ENCODE peak calls at places on chromosomes 2 and 18, in seven cellular contexts. One of them, this sample, is unnamed.

GRCh38 chr18:11500153-11501122 is 109.0 kb upstream of the SLC35G4 start:
- DNase-seq in EL: peak
- DNase-seq in posterior cingulate gyrus: no peak
- DNase-seq in NCI-H1694 treated with DMSO at 0.1 percent for 48 hours: no peak
- DNase-seq in endothelial cell: no peak
- DNase-seq in epithelial cell of prostate: peak
- DNase-seq in NCI-H2081: no peak
- DNase-seq in this sample: no peak

GRCh38 chr2:8546319-8547283 is 135.3 kb upstream of the ID2 start:
- DNase-seq in EL: no peak
- DNase-seq in epithelial cell of prostate: no peak
- DNase-seq in posterior cingulate gyrus: no peak
- DNase-seq in NCI-H1694 treated with DMSO at 0.1 percent for 48 hours: peak
- DNase-seq in endothelial cell: peak
- DNase-seq in NCI-H2081: no peak
- DNase-seq in this sample: no peak

GRCh38 chr2:237193436-237193835 is 107.7 kb downstream of the COPS8 start:
- DNase-seq in EL: no peak
- DNase-seq in NCI-H1694 treated with DMSO at 0.1 percent for 48 hours: no peak
- DNase-seq in epithelial cell of prostate: no peak
- DNase-seq in posterior cingulate gyrus: no peak
- DNase-seq in NCI-H2081: no peak
- DNase-seq in endothelial cell: no peak
- DNase-seq in this sample: no peak

GRCh38 chr2:119317556-119317955 is 49.1 kb downstream of the C2orf76 start:
- DNase-seq in epithelial cell of prostate: no peak
- DNase-seq in posterior cingulate gyrus: no peak
- DNase-seq in EL: no peak
- DNase-seq in NCI-H1694 treated with DMSO at 0.1 percent for 48 hours: no peak
- DNase-seq in endothelial cell: no peak
- DNase-seq in NCI-H2081: no peak
- DNase-seq in this sample: no peak

GRCh38 chr2:145158051-145158586 is 638.2 kb upstream of the ZEB2 start:
- DNase-seq in posterior cingulate gyrus: peak
- DNase-seq in epithelial cell of prostate: peak
- DNase-seq in NCI-H2081: no peak
- DNase-seq in EL: peak
- DNase-seq in endothelial cell: no peak
- DNase-seq in NCI-H1694 treated with DMSO at 0.1 percent for 48 hours: no peak
- DNase-seq in this sample: no peak

GRCh38 chr2:102103992-102104871 is 38.3 kb upstream of the IL1R1 start:
- DNase-seq in EL: peak
- DNase-seq in NCI-H1694 treated with DMSO at 0.1 percent for 48 hours: no peak
- DNase-seq in posterior cingulate gyrus: no peak
- DNase-seq in epithelial cell of prostate: no peak
- DNase-seq in endothelial cell: no peak
- DNase-seq in NCI-H2081: no peak
- DNase-seq in this sample: no peak

GRCh38 chr2:36459725-36460137 is 104.2 kb downstream of the CRIM1 start:
- DNase-seq in endothelial cell: peak
- DNase-seq in NCI-H2081: no peak
- DNase-seq in NCI-H1694 treated with DMSO at 0.1 percent for 48 hours: no peak
- DNase-seq in epithelial cell of prostate: no peak
- DNase-seq in EL: peak
- DNase-seq in posterior cingulate gyrus: no peak
- DNase-seq in this sample: no peak

GRCh38 chr2:31233741-31234689 is at the start of gene EHD3:
- DNase-seq in posterior cingulate gyrus: peak
- DNase-seq in endothelial cell: peak
- DNase-seq in NCI-H2081: peak
- DNase-seq in epithelial cell of prostate: peak
- DNase-seq in EL: peak
- DNase-seq in NCI-H1694 treated with DMSO at 0.1 percent for 48 hours: peak
- DNase-seq in this sample: peak

GRCh38 chr2:236971919-236972381 is 113.7 kb upstream of the COPS8 start:
- DNase-seq in posterior cingulate gyrus: no peak
- DNase-seq in epithelial cell of prostate: no peak
- DNase-seq in EL: no peak
- DNase-seq in endothelial cell: no peak
- DNase-seq in NCI-H1694 treated with DMSO at 0.1 percent for 48 hours: no peak
- DNase-seq in NCI-H2081: no peak
- DNase-seq in this sample: no peak

GRCh38 chr2:43605079-43605655 is 9.3 kb upstream of the THADA start:
- DNase-seq in EL: peak
- DNase-seq in epithelial cell of prostate: no peak
- DNase-seq in NCI-H2081: peak
- DNase-seq in endothelial cell: peak
- DNase-seq in NCI-H1694 treated with DMSO at 0.1 percent for 48 hours: peak
- DNase-seq in posterior cingulate gyrus: peak
- DNase-seq in this sample: peak

GRCh38 chr18:49898421-49898820 is 85.1 kb upstream of the ACAA2 start:
- DNase-seq in posterior cingulate gyrus: no peak
- DNase-seq in NCI-H2081: no peak
- DNase-seq in EL: peak
- DNase-seq in NCI-H1694 treated with DMSO at 0.1 percent for 48 hours: no peak
- DNase-seq in endothelial cell: peak
- DNase-seq in epithelial cell of prostate: no peak
- DNase-seq in this sample: no peak

GRCh38 chr2:200578778-200579177 is 7.0 kb upstream of the AOX1 start:
- DNase-seq in NCI-H1694 treated with DMSO at 0.1 percent for 48 hours: no peak
- DNase-seq in EL: peak
- DNase-seq in endothelial cell: no peak
- DNase-seq in posterior cingulate gyrus: no peak
- DNase-seq in epithelial cell of prostate: no peak
- DNase-seq in NCI-H2081: no peak
- DNase-seq in this sample: no peak

GRCh38 chr2:120786559-120786960 is 50.9 kb downstream of the GLI2 start:
- DNase-seq in epithelial cell of prostate: no peak
- DNase-seq in EL: no peak
- DNase-seq in NCI-H1694 treated with DMSO at 0.1 percent for 48 hours: no peak
- DNase-seq in endothelial cell: no peak
- DNase-seq in posterior cingulate gyrus: no peak
- DNase-seq in NCI-H2081: no peak
- DNase-seq in this sample: no peak

GRCh38 chr2:65835975-65836549 is 403.7 kb upstream of the SPRED2 start:
- DNase-seq in NCI-H2081: no peak
- DNase-seq in NCI-H1694 treated with DMSO at 0.1 percent for 48 hours: no peak
- DNase-seq in epithelial cell of prostate: no peak
- DNase-seq in posterior cingulate gyrus: no peak
- DNase-seq in EL: no peak
- DNase-seq in endothelial cell: no peak
- DNase-seq in this sample: no peak

GRCh38 chr2:239184179-239184578 is 216.6 kb downstream of the HDAC4 start:
- DNase-seq in epithelial cell of prostate: no peak
- DNase-seq in NCI-H2081: no peak
- DNase-seq in NCI-H1694 treated with DMSO at 0.1 percent for 48 hours: no peak
- DNase-seq in endothelial cell: no peak
- DNase-seq in EL: no peak
- DNase-seq in posterior cingulate gyrus: peak
- DNase-seq in this sample: no peak

GRCh38 chr2:126655066-126655465 is 892 bp upstream of the GYPC start:
- DNase-seq in epithelial cell of prostate: no peak
- DNase-seq in NCI-H2081: no peak
- DNase-seq in endothelial cell: no peak
- DNase-seq in EL: no peak
- DNase-seq in posterior cingulate gyrus: no peak
- DNase-seq in NCI-H1694 treated with DMSO at 0.1 percent for 48 hours: no peak
- DNase-seq in this sample: no peak

GRCh38 chr2:193627187-193627917 is 1432.6 kb upstream of the TMEFF2 start:
- DNase-seq in endothelial cell: no peak
- DNase-seq in EL: no peak
- DNase-seq in epithelial cell of prostate: no peak
- DNase-seq in NCI-H2081: no peak
- DNase-seq in NCI-H1694 treated with DMSO at 0.1 percent for 48 hours: no peak
- DNase-seq in posterior cingulate gyrus: no peak
- DNase-seq in this sample: no peak

GRCh38 chr2:215912299-215912842 is 101.0 kb downstream of the MREG start:
- DNase-seq in NCI-H1694 treated with DMSO at 0.1 percent for 48 hours: no peak
- DNase-seq in EL: no peak
- DNase-seq in posterior cingulate gyrus: no peak
- DNase-seq in endothelial cell: no peak
- DNase-seq in NCI-H2081: no peak
- DNase-seq in epithelial cell of prostate: no peak
- DNase-seq in this sample: no peak

GRCh38 chr2:216855614-216856013 is 4.2 kb downstream of the TNP1 start:
- DNase-seq in posterior cingulate gyrus: peak
- DNase-seq in endothelial cell: no peak
- DNase-seq in NCI-H2081: no peak
- DNase-seq in EL: no peak
- DNase-seq in NCI-H1694 treated with DMSO at 0.1 percent for 48 hours: no peak
- DNase-seq in epithelial cell of prostate: no peak
- DNase-seq in this sample: no peak

GRCh38 chr2:60882971-60883753 is 1.8 kb downstream of the REL start:
- DNase-seq in endothelial cell: peak
- DNase-seq in epithelial cell of prostate: no peak
- DNase-seq in EL: peak
- DNase-seq in NCI-H1694 treated with DMSO at 0.1 percent for 48 hours: peak
- DNase-seq in posterior cingulate gyrus: no peak
- DNase-seq in NCI-H2081: no peak
- DNase-seq in this sample: no peak

GRCh38 chr2:130327703-130328527 is 14.8 kb upstream of the IMP4 start:
- DNase-seq in epithelial cell of prostate: no peak
- DNase-seq in posterior cingulate gyrus: no peak
- DNase-seq in EL: peak
- DNase-seq in endothelial cell: no peak
- DNase-seq in NCI-H1694 treated with DMSO at 0.1 percent for 48 hours: no peak
- DNase-seq in NCI-H2081: no peak
- DNase-seq in this sample: no peak

GRCh38 chr2:205585451-205586045 is 96.8 kb upstream of the NRP2 start:
- DNase-seq in endothelial cell: peak
- DNase-seq in EL: no peak
- DNase-seq in NCI-H1694 treated with DMSO at 0.1 percent for 48 hours: no peak
- DNase-seq in posterior cingulate gyrus: no peak
- DNase-seq in NCI-H2081: no peak
- DNase-seq in epithelial cell of prostate: no peak
- DNase-seq in this sample: peak

GRCh38 chr2:202771741-202772470 is 99.7 kb downstream of the ICA1L start:
- DNase-seq in EL: no peak
- DNase-seq in posterior cingulate gyrus: no peak
- DNase-seq in epithelial cell of prostate: no peak
- DNase-seq in NCI-H1694 treated with DMSO at 0.1 percent for 48 hours: no peak
- DNase-seq in endothelial cell: no peak
- DNase-seq in NCI-H2081: no peak
- DNase-seq in this sample: no peak

GRCh38 chr2:217356142-217356541 is 496.3 kb upstream of the TNP1 start:
- DNase-seq in NCI-H1694 treated with DMSO at 0.1 percent for 48 hours: no peak
- DNase-seq in epithelial cell of prostate: no peak
- DNase-seq in NCI-H2081: no peak
- DNase-seq in posterior cingulate gyrus: no peak
- DNase-seq in EL: no peak
- DNase-seq in endothelial cell: no peak
- DNase-seq in this sample: no peak